ENCODE peak calls at places on chromosomes 1 and 21, in four cellular contexts. Y, I, W and P are unnamed samples.

GRCh38 chr1:154847891-154848290 is 22.2 kb downstream of the KCNN3 start:
- DNase-seq in Y (no peak), I (no peak), W (no peak), P (no peak)

GRCh38 chr1:23108918-23109533 is 59.6 kb downstream of the LUZP1 start:
- DNase-seq in Y (no peak), I (no peak), W (no peak), P (no peak)

GRCh38 chr1:110235181-110235838 is 25.2 kb downstream of the KCNC4 start:
- DNase-seq in Y (peak; percentile 70), I (no peak), W (no peak), P (no peak)

GRCh38 chr1:214859647-214860046 is 222.9 kb upstream of the KCNK2 start:
- DNase-seq in Y (no peak), I (no peak), W (no peak), P (no peak)

GRCh38 chr1:179229214-179230140 is at the start of gene ABL2:
- DNase-seq in Y (peak; percentile 48), I (no peak), W (no peak), P (no peak)

GRCh38 chr1:227944931-227945890 is 2.5 kb downstream of the WNT9A start:
- DNase-seq in Y (no peak), I (no peak), W (no peak), P (no peak)

GRCh38 chr1:43625063-43625780 is 24.7 kb upstream of the KDM4A start:
- DNase-seq in Y (no peak), I (no peak), W (no peak), P (no peak)

GRCh38 chr21:18204931-18205330 is 39.7 kb upstream of the CHODL start:
- DNase-seq in Y (peak; percentile 17), I (no peak), W (no peak), P (no peak)

GRCh38 chr1:211259596-211260126 is 495 bp downstream of the RCOR3 start:
- DNase-seq in Y (no peak), I (no peak), W (no peak), P (no peak)

GRCh38 chr1:7810395-7810794 is 26.3 kb downstream of the PER3 start:
- DNase-seq in Y (peak; percentile 44), I (peak; percentile 96), W (peak; percentile 90), P (peak; percentile 91)

GRCh38 chr1:16075337-16076002 is 2.0 kb upstream of the FAM131C start:
- DNase-seq in Y (no peak), I (peak; percentile 85), W (no peak), P (peak; percentile 78)

GRCh38 chr21:41603476-41603875 is 95.5 kb upstream of the TMPRSS2 start:
- DNase-seq in Y (no peak), I (no peak), W (no peak), P (no peak)
- H3K4me2 ChIP-seq in Y (no peak overlapping the region), I (no peak overlapping the region), W (no peak overlapping the region), P (no peak overlapping the region)

GRCh38 chr1:162851341-162851740 is 9.6 kb downstream of the CCDC190 start:
- DNase-seq in Y (no peak), I (no peak), W (no peak), P (no peak)

GRCh38 chr1:162857850-162858249 is 3.1 kb downstream of the CCDC190 start:
- DNase-seq in Y (peak; percentile 75), I (peak; percentile 49), W (peak; percentile 48), P (peak; percentile 60)

GRCh38 chr1:162855461-162856150 is 5.4 kb downstream of the CCDC190 start:
- DNase-seq in Y (peak; percentile 63), I (peak; percentile 65), W (peak; percentile 39), P (peak; percentile 76)

GRCh38 chr1:162856260-162856659 is 4.7 kb downstream of the CCDC190 start:
- DNase-seq in Y (peak; percentile 91), I (peak; percentile 96), W (peak; percentile 96), P (peak; percentile 99)

GRCh38 chr1:162854245-162854860 is 6.6 kb downstream of the CCDC190 start:
- DNase-seq in Y (peak; percentile 82), I (peak; percentile 82), W (peak; percentile 58), P (peak; percentile 73)
- H3K9ac ChIP-seq in Y (peak overlapping the region; percentile 82), I (no peak overlapping the region), W (no peak overlapping the region), P (peak overlapping the region; percentile 75)

DNA sequence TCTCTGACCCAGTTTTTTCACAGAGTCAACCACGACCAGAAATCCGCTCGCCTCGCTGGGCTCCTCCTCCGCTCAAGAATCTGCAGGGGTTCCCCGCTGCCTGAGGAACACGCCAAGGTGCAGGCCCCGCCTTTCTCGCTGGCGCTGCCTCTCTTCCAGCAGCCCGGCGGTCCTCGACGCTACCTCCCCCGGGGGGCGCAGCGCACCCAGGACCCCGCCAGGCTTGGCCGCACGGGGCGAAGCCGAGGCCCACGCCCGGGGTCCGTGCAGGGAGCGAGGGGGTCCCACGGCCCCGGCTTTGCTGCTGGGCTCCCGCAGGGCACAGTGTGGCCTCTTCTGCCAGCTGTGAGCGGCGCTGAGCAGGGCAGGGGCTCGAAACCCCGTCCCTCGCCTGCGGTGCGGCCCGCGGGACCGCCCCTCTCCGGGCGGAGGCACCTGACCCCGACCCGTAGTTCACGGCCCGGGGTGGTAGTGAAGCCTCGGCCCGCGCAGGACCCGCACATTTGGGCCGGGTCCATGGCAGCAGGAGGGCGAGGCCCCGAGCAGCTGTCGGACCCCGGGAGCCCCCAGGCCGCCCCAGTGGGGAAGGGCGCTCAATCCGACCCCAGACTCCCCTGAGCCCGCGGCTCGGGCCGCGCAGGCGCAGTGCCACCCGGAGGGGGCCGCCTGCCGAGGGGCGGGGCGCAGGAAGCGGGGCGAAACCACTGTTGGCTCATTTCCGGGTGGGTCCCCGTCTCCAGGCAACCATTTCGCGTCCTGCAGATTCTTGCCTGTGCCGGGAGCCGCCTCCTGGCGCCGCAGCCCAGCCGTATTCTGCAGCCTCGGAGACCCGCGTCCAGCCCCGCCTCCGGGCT is 10.0 kb upstream of the MMEL1 start:
- DNase-seq in Y (peak; percentile 89), I (peak; percentile 84), W (peak; percentile 77), P (peak; percentile 74)
- TF ChIP-seq CTCF in Y (peak; percentile 21), I (peak; percentile 20), W (no peak), P (no peak)

DNA sequence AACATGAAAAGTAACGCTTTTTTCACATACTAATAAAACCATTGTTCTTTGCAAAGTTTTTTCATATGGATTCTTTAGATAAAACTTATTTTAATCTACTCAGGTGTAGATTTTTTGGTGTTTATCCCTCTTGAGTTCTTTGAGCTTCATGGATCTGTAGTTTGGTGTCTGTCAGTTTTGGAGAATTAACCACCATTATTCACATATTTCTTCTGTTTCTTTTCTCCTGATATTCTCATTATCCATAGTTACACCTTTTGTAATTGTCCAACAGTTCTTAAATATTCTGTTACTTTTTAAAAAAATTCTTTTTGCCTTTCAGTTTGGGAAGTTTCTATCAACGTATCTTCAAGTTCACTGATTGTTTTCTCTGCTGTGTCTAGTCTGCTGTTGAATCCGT is 18.6 kb downstream of the HS2ST1 start:
- DNase-seq in Y (no peak), I (no peak), W (no peak), P (no peak)
- H3K4me2 ChIP-seq in Y (no peak overlapping the region), I (no peak overlapping the region), W (no peak overlapping the region), P (no peak overlapping the region)